ENCODE peak calls at places on chromosomes 4 and X, in ten cellular contexts. One of them, this sample, is unnamed.
A peak's percentile ranks its signal among the peaks of the same experiment; 100 is the strongest.

GRCh38 chr4:40193018-40193571 is 3.7 kb upstream of the RHOH start:
- DNase-seq in GM12878: no peak
- DNase-seq in A549: no peak
- DNase-seq in body of pancreas: no peak
- DNase-seq in prostate gland: no peak
- DNase-seq in heart left ventricle: no peak
- DNase-seq in transverse colon: peak; percentile 51
- DNase-seq in breast epithelium: no peak
- DNase-seq in ovary: no peak
- DNase-seq in HCT116: no peak
- DNase-seq in this sample: no peak

GRCh38 chr4:66266035-66266434 is 595.7 kb upstream of the EPHA5 start:
- DNase-seq in breast epithelium: no peak
- DNase-seq in transverse colon: no peak
- DNase-seq in prostate gland: no peak
- DNase-seq in HCT116: no peak
- DNase-seq in body of pancreas: no peak
- DNase-seq in ovary: no peak
- DNase-seq in heart left ventricle: no peak
- DNase-seq in A549: no peak
- DNase-seq in GM12878: no peak
- DNase-seq in this sample: no peak

GRCh38 chr4:13495753-13496152 is 11.6 kb upstream of the RAB28 start:
- DNase-seq in prostate gland: no peak
- DNase-seq in transverse colon: no peak
- DNase-seq in body of pancreas: no peak
- DNase-seq in HCT116: no peak
- DNase-seq in heart left ventricle: no peak
- DNase-seq in A549: no peak
- DNase-seq in breast epithelium: no peak
- DNase-seq in ovary: no peak
- DNase-seq in GM12878: no peak
- DNase-seq in this sample: no peak

GRCh38 chr4:171266666-171267065 is 546.5 kb upstream of the GALNTL6 start:
- DNase-seq in prostate gland: no peak
- DNase-seq in A549: no peak
- DNase-seq in body of pancreas: no peak
- DNase-seq in HCT116: no peak
- DNase-seq in heart left ventricle: no peak
- DNase-seq in ovary: no peak
- DNase-seq in transverse colon: no peak
- DNase-seq in breast epithelium: no peak
- DNase-seq in GM12878: no peak
- DNase-seq in this sample: no peak

GRCh38 chr4:165754664-165755063 is 118.4 kb upstream of the TLL1 start:
- DNase-seq in breast epithelium: no peak
- DNase-seq in prostate gland: no peak
- DNase-seq in transverse colon: no peak
- DNase-seq in A549: no peak
- DNase-seq in HCT116: no peak
- DNase-seq in body of pancreas: no peak
- DNase-seq in heart left ventricle: no peak
- DNase-seq in ovary: no peak
- DNase-seq in GM12878: no peak
- DNase-seq in this sample: no peak

GRCh38 chr4:26074672-26075071 is 160.7 kb downstream of the SMIM20 start:
- DNase-seq in prostate gland: no peak
- DNase-seq in body of pancreas: peak; percentile 63
- DNase-seq in heart left ventricle: no peak
- DNase-seq in HCT116: no peak
- DNase-seq in transverse colon: no peak
- DNase-seq in GM12878: peak; percentile 68
- DNase-seq in A549: no peak
- DNase-seq in breast epithelium: no peak
- DNase-seq in ovary: no peak
- DNase-seq in this sample: no peak

GRCh38 chr4:164956766-164957643 is 20.5 kb downstream of the TRIM61 start:
- DNase-seq in prostate gland: peak; percentile 81
- DNase-seq in breast epithelium: peak; percentile 74
- DNase-seq in heart left ventricle: peak; percentile 75
- DNase-seq in A549: peak; percentile 72
- DNase-seq in HCT116: no peak
- DNase-seq in transverse colon: peak; percentile 82
- DNase-seq in GM12878: peak; percentile 39
- DNase-seq in ovary: peak; percentile 45
- DNase-seq in body of pancreas: peak; percentile 75
- DNase-seq in this sample: peak; percentile 12

GRCh38 chr4:73842696-73843095 is 6.2 kb downstream of the CXCL6 start:
- DNase-seq in ovary: no peak
- DNase-seq in transverse colon: no peak
- DNase-seq in breast epithelium: no peak
- DNase-seq in HCT116: no peak
- DNase-seq in A549: no peak
- DNase-seq in heart left ventricle: no peak
- DNase-seq in prostate gland: no peak
- DNase-seq in body of pancreas: no peak
- DNase-seq in GM12878: no peak
- DNase-seq in this sample: no peak

GRCh38 chr4:148284526-148285193 is 157.6 kb downstream of the NR3C2 start:
- DNase-seq in GM12878: no peak
- DNase-seq in prostate gland: no peak
- DNase-seq in breast epithelium: no peak
- DNase-seq in body of pancreas: peak; percentile 25
- DNase-seq in ovary: no peak
- DNase-seq in transverse colon: no peak
- DNase-seq in heart left ventricle: no peak
- DNase-seq in HCT116: no peak
- DNase-seq in A549: no peak
- DNase-seq in this sample: peak; percentile 44

GRCh38 chr4:74446193-74446868 is 1.4 kb downstream of the AREG start:
- DNase-seq in transverse colon: no peak
- DNase-seq in breast epithelium: no peak
- DNase-seq in ovary: no peak
- DNase-seq in A549: no peak
- DNase-seq in prostate gland: no peak
- DNase-seq in heart left ventricle: no peak
- DNase-seq in body of pancreas: no peak
- DNase-seq in HCT116: no peak
- DNase-seq in GM12878: no peak
- DNase-seq in this sample: no peak

GRCh38 chr4:167234388-167234881 is at the start of gene SPOCK3:
- DNase-seq in heart left ventricle: peak; percentile 20
- DNase-seq in breast epithelium: peak; percentile 19
- DNase-seq in A549: peak; percentile 22
- DNase-seq in prostate gland: peak; percentile 52
- DNase-seq in transverse colon: no peak
- DNase-seq in body of pancreas: peak; percentile 35
- DNase-seq in GM12878: no peak
- DNase-seq in ovary: peak; percentile 28
- DNase-seq in HCT116: peak; percentile 18
- DNase-seq in this sample: peak; percentile 41

GRCh38 chr4:168028970-168029610 is 63.2 kb upstream of the ANXA10 start:
- DNase-seq in GM12878: no peak
- DNase-seq in prostate gland: no peak
- DNase-seq in ovary: no peak
- DNase-seq in heart left ventricle: no peak
- DNase-seq in breast epithelium: no peak
- DNase-seq in A549: no peak
- DNase-seq in body of pancreas: no peak
- DNase-seq in transverse colon: no peak
- DNase-seq in HCT116: no peak
- DNase-seq in this sample: no peak

GRCh38 chr4:139209470-139210063 is 32.5 kb upstream of the ELF2 start:
- DNase-seq in prostate gland: no peak
- DNase-seq in ovary: no peak
- DNase-seq in heart left ventricle: no peak
- DNase-seq in HCT116: no peak
- DNase-seq in A549: no peak
- DNase-seq in breast epithelium: no peak
- DNase-seq in body of pancreas: no peak
- DNase-seq in GM12878: no peak
- DNase-seq in transverse colon: no peak
- DNase-seq in this sample: no peak

GRCh38 chrX:23885803-23886202 is 21.9 kb downstream of the APOO start:
- DNase-seq in heart left ventricle: no peak
- DNase-seq in ovary: no peak
- DNase-seq in body of pancreas: no peak
- DNase-seq in HCT116: no peak
- DNase-seq in transverse colon: no peak
- DNase-seq in A549: no peak
- DNase-seq in prostate gland: no peak
- DNase-seq in breast epithelium: no peak
- DNase-seq in GM12878: no peak
- DNase-seq in this sample: no peak

GRCh38 chr4:56787380-56787779 is 34.1 kb downstream of the SPINK2 start:
- DNase-seq in body of pancreas: no peak
- DNase-seq in A549: no peak
- DNase-seq in GM12878: no peak
- DNase-seq in heart left ventricle: no peak
- DNase-seq in transverse colon: peak; percentile 63
- DNase-seq in ovary: peak; percentile 26
- DNase-seq in breast epithelium: no peak
- DNase-seq in HCT116: no peak
- DNase-seq in prostate gland: no peak
- DNase-seq in this sample: no peak

GRCh38 chr4:153676491-153676890 is 7.6 kb upstream of the TLR2 start:
- DNase-seq in breast epithelium: no peak
- DNase-seq in HCT116: no peak
- DNase-seq in heart left ventricle: no peak
- DNase-seq in transverse colon: no peak
- DNase-seq in ovary: no peak
- DNase-seq in A549: no peak
- DNase-seq in GM12878: no peak
- DNase-seq in body of pancreas: no peak
- DNase-seq in prostate gland: no peak
- DNase-seq in this sample: peak; percentile 15

GRCh38 chrX:50497067-50497466 is 26.4 kb upstream of the DGKK start:
- DNase-seq in ovary: no peak
- DNase-seq in heart left ventricle: no peak
- DNase-seq in body of pancreas: no peak
- DNase-seq in prostate gland: no peak
- DNase-seq in A549: no peak
- DNase-seq in GM12878: no peak
- DNase-seq in transverse colon: no peak
- DNase-seq in breast epithelium: no peak
- DNase-seq in HCT116: no peak
- DNase-seq in this sample: no peak

GRCh38 chr4:80610845-80611244 is 275.3 kb downstream of the CFAP299 start:
- DNase-seq in ovary: no peak
- DNase-seq in body of pancreas: no peak
- DNase-seq in A549: no peak
- DNase-seq in transverse colon: no peak
- DNase-seq in GM12878: peak; percentile 63
- DNase-seq in HCT116: no peak
- DNase-seq in breast epithelium: no peak
- DNase-seq in prostate gland: no peak
- DNase-seq in heart left ventricle: no peak
- DNase-seq in this sample: no peak
- H3K4me1 ChIP-seq in ovary: no peaks in the 10 kb centered on the region
- H3K4me1 ChIP-seq in body of pancreas: peaks cover 5% of the 10 kb centered on the region
- H3K4me1 ChIP-seq in A549: no peaks in the 10 kb centered on the region
- H3K4me1 ChIP-seq in transverse colon: peaks cover 40% of the 10 kb centered on the region
- H3K4me1 ChIP-seq in GM12878: peaks cover 6% of the 10 kb centered on the region
- H3K4me1 ChIP-seq in HCT116: no peaks in the 10 kb centered on the region
- H3K4me1 ChIP-seq in breast epithelium: no peaks in the 10 kb centered on the region
- H3K4me1 ChIP-seq in prostate gland: no peaks in the 10 kb centered on the region
- H3K4me1 ChIP-seq in heart left ventricle: no peaks in the 10 kb centered on the region
- H3K4me1 ChIP-seq in this sample: no peaks in the 10 kb centered on the region

DNA sequence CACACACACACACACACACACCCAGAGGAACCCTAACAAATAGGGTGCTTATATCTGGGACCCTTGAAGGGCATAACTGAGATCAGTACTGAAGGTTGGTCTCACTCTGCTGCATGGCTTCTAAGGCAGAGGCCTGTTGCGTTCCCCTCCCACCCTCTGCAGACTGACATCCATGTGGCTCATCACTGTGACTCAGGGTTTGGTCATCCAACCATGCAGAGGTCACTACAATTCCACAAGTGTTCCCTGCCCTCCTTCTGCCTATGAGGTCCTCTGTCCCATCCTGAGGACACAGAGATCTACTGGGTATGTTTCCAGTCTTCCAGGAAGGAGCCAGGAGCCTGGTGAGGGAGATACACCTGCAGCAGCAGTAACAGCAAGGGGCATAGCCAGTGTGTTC is 55.8 kb downstream of the XAGE2 start:
- DNase-seq in prostate gland: no peak
- DNase-seq in GM12878: no peak
- DNase-seq in body of pancreas: no peak
- DNase-seq in heart left ventricle: no peak
- DNase-seq in transverse colon: no peak
- DNase-seq in HCT116: no peak
- DNase-seq in A549: no peak
- DNase-seq in ovary: no peak
- DNase-seq in breast epithelium: no peak
- DNase-seq in this sample: no peak
- TF ChIP-seq POLR2A in prostate gland: no peak
- TF ChIP-seq POLR2A in GM12878: no peak
- TF ChIP-seq POLR2A in body of pancreas: no peak
- TF ChIP-seq POLR2A in heart left ventricle: no peak
- TF ChIP-seq POLR2A in transverse colon: no peak
- TF ChIP-seq POLR2A in HCT116: no peak
- TF ChIP-seq POLR2A in A549: no peak
- TF ChIP-seq POLR2A in ovary: no peak
- TF ChIP-seq POLR2A in breast epithelium: no peak
- TF ChIP-seq POLR2A in this sample: no peak

GRCh38 chr4:173217727-173218126 is 49.1 kb downstream of the GALNT7 start:
- DNase-seq in transverse colon: no peak
- DNase-seq in HCT116: no peak
- DNase-seq in breast epithelium: no peak
- DNase-seq in ovary: no peak
- DNase-seq in prostate gland: no peak
- DNase-seq in heart left ventricle: no peak
- DNase-seq in A549: no peak
- DNase-seq in GM12878: no peak
- DNase-seq in body of pancreas: no peak
- DNase-seq in this sample: peak; percentile 32
- H3K4me1 ChIP-seq in transverse colon: peaks cover 17% of the 10 kb centered on the region
- H3K4me1 ChIP-seq in HCT116: peaks cover 35% of the 10 kb centered on the region
- H3K4me1 ChIP-seq in breast epithelium: no peaks in the 10 kb centered on the region
- H3K4me1 ChIP-seq in ovary: no peaks in the 10 kb centered on the region
- H3K4me1 ChIP-seq in prostate gland: peaks cover 5% of the 10 kb centered on the region
- H3K4me1 ChIP-seq in heart left ventricle: no peaks in the 10 kb centered on the region
- H3K4me1 ChIP-seq in A549: peaks cover 48% of the 10 kb centered on the region
- H3K4me1 ChIP-seq in GM12878: no peaks in the 10 kb centered on the region
- H3K4me1 ChIP-seq in body of pancreas: peaks cover 11% of the 10 kb centered on the region
- H3K4me1 ChIP-seq in this sample: peaks cover 21% of the 10 kb centered on the region

DNA sequence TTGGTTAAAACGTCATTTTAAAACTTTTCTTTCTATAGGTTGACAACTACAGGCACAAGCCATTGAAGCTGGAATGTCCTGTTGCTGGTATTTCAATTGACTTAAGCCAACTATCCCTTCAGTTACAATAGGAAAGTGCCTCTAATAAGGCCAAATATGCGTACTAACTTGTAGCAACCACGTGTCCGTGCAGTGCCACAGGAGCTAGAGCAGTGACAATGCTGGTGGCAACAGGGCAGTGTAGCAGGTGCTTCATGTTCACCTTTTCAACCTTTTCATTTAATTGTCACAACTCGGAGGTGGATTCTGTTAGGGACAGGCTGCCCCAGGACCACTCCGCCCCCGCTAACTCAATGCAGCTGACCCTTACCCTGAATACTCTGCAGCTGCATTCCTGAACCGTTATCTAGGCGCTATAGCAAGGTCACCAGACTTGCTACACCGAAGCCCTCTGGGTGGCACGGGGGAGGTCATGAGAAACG is 37.7 kb downstream of the ERVMER34-1 start:
- DNase-seq in heart left ventricle: no peak
- DNase-seq in ovary: no peak
- DNase-seq in transverse colon: no peak
- DNase-seq in HCT116: no peak
- DNase-seq in breast epithelium: no peak
- DNase-seq in body of pancreas: no peak
- DNase-seq in prostate gland: no peak
- DNase-seq in GM12878: no peak
- DNase-seq in A549: no peak
- DNase-seq in this sample: peak; percentile 22
- TF ChIP-seq POLR2A in heart left ventricle: no peak
- TF ChIP-seq POLR2A in ovary: no peak
- TF ChIP-seq POLR2A in transverse colon: no peak
- TF ChIP-seq POLR2A in HCT116: no peak
- TF ChIP-seq POLR2A in breast epithelium: no peak
- TF ChIP-seq POLR2A in body of pancreas: no peak
- TF ChIP-seq POLR2A in prostate gland: no peak
- TF ChIP-seq POLR2A in GM12878: peak; percentile 13
- TF ChIP-seq POLR2A in A549: no peak
- TF ChIP-seq POLR2A in this sample: no peak

This sample was measured in endothelial cell of umbilical vein.